ENCODE peak calls at places on chromosomes 5 and 9, in four cellular contexts. H is activated effector memory CD4-positive, alpha-beta T cell treated with Interleukin-2 at 50 U/mL for 16 hours; D is Ammon's horn; A is left ventricle myocardium inferior. T is an unnamed sample.

GRCh38 chr9:110599468-110599867 is 19.9 kb upstream of the SVEP1 start:
- DNase-seq in H (no peak), D (no peak), A (no peak), T (no peak)

GRCh38 chr5:8363133-8363532 is 494.2 kb downstream of the MTRR start:
- DNase-seq in H (no peak), D (no peak), A (no peak), T (no peak)

GRCh38 chr9:96453625-96454024 is 3.7 kb downstream of the HABP4 start:
- DNase-seq in H (no peak), D (peak; percentile 80), A (no peak), T (peak; percentile 71)

GRCh38 chr5:68554566-68555279 is 339.2 kb downstream of the PIK3R1 start:
- DNase-seq in H (no peak), D (peak; percentile 31), A (peak; percentile 29), T (no peak)

GRCh38 chr9:95429096-95429495 is 87.7 kb downstream of the PTCH1 start:
- DNase-seq in H (no peak), D (no peak), A (no peak), T (no peak)

GRCh38 chr9:14320272-14321245 is 6.6 kb upstream of the NFIB start:
- DNase-seq in H (no peak), D (peak; percentile 76), A (peak; percentile 47), T (peak; percentile 58)

GRCh38 chr5:77893225-77893860 is 117.2 kb upstream of the TBCA start:
- DNase-seq in H (no peak), D (peak; percentile 42), A (no peak), T (no peak)

GRCh38 chr9:899440-900184 is 58.1 kb downstream of the DMRT1 start:
- DNase-seq in H (no peak), D (peak; percentile 57), A (no peak), T (no peak)

GRCh38 chr9:14025741-14026140 is 288.2 kb downstream of the NFIB start:
- DNase-seq in H (no peak), D (no peak), A (no peak), T (no peak)

GRCh38 chr9:37408933-37409710 is 13.4 kb upstream of the GRHPR start:
- DNase-seq in H (peak; percentile 61), D (no peak), A (no peak), T (no peak)

GRCh38 chr9:95821999-95822398 is 53.5 kb upstream of the ERCC6L2 start:
- DNase-seq in H (no peak), D (no peak), A (no peak), T (no peak)

GRCh38 chr5:91212336-91213092 is 170.6 kb downstream of the ARRDC3 start:
- DNase-seq in H (no peak), D (no peak), A (no peak), T (no peak)

T was measured in G401.